ENCODE peak calls at places on chromosomes 2 and 18, in seven cellular contexts. C is HCT116, D is Panc1, H is HL-60, A is spleen, J is GM23338, Y is prostate gland. K is an unnamed sample.

GRCh38 chr2:54454922-54455583 is 1.1 kb upstream of the SPTBN1 start:
- DNase-seq in C (no peak), D (no peak), H (no peak), A (peak; percentile 74), J (peak; percentile 43), Y (peak; percentile 15), K (no peak)

GRCh38 chr18:39389800-39390379 is 1824.3 kb upstream of the CELF4 start:
- DNase-seq in C (no peak), D (no peak), H (no peak), A (no peak), J (peak; percentile 77), Y (no peak), K (no peak)

GRCh38 chr2:216318470-216318869 is 53.8 kb downstream of the MARCHF4 start:
- DNase-seq in C (no peak), D (no peak), H (no peak), A (no peak), J (peak; percentile 51), Y (no peak), K (no peak)

GRCh38 chr2:25772078-25772477 is 98.7 kb upstream of the DTNB start:
- DNase-seq in C (no peak), D (no peak), H (no peak), A (no peak), J (no peak), Y (no peak), K (no peak)

GRCh38 chr2:119647440-119648169 is 31.4 kb upstream of the TMEM177 start:
- DNase-seq in C (no peak), D (no peak), H (peak; percentile 45), A (no peak), J (no peak), Y (no peak), K (no peak)

GRCh38 chr2:207854484-207855386 is 85.0 kb upstream of the FZD5 start:
- DNase-seq in C (no peak), D (no peak), H (no peak), A (no peak), J (no peak), Y (no peak), K (no peak)

GRCh38 chr2:47226124-47227040 is 71.3 kb upstream of the STPG4 start:
- DNase-seq in C (no peak), D (no peak), H (peak; percentile 35), A (no peak), J (no peak), Y (peak; percentile 33), K (no peak)

GRCh38 chr18:13823707-13824395 is at the start of gene MC5R:
- DNase-seq in C (no peak), D (no peak), H (peak; percentile 42), A (peak; percentile 91), J (peak; percentile 82), Y (peak; percentile 30), K (peak; percentile 72)

GRCh38 chr2:25131567-25132295 is 36.6 kb downstream of the POMC start:
- DNase-seq in C (no peak), D (no peak), H (no peak), A (peak; percentile 78), J (peak; percentile 60), Y (no peak), K (peak; percentile 30)

GRCh38 chr18:76345901-76346300 is 149.1 kb downstream of the ZNF516 start:
- DNase-seq in C (no peak), D (no peak), H (no peak), A (no peak), J (no peak), Y (no peak), K (no peak)

GRCh38 chr2:180694445-180695421 is 285.7 kb upstream of the UBE2E3 start:
- DNase-seq in C (no peak), D (no peak), H (no peak), A (no peak), J (no peak), Y (no peak), K (no peak)

GRCh38 chr2:37414470-37414949 is 70.1 kb downstream of the QPCT start:
- DNase-seq in C (peak; percentile 42), D (peak; percentile 64), H (peak; percentile 40), A (no peak), J (peak; percentile 78), Y (no peak), K (no peak)

GRCh38 chr18:38545071-38545470 is 979.5 kb upstream of the CELF4 start:
- DNase-seq in C (no peak), D (no peak), H (peak; percentile 23), A (no peak), J (peak; percentile 82), Y (peak; percentile 8), K (no peak)

GRCh38 chr2:149568138-149568537 is 19.4 kb downstream of the MMADHC start:
- DNase-seq in C (no peak), D (no peak), H (peak; percentile 28), A (no peak), J (no peak), Y (no peak), K (no peak)

GRCh38 chr2:240398711-240399267 is 36.7 kb upstream of the GPC1 start:
- DNase-seq in C (no peak), D (no peak), H (no peak), A (peak; percentile 52), J (no peak), Y (no peak), K (peak; percentile 17)

GRCh38 chr2:168404764-168405163 is 51.3 kb upstream of the CERS6 start:
- DNase-seq in C (no peak), D (no peak), H (no peak), A (no peak), J (no peak), Y (no peak), K (peak; percentile 31)

GRCh38 chr18:61926532-61926931 is 33.7 kb upstream of the RNF152 start:
- DNase-seq in C (no peak), D (no peak), H (no peak), A (no peak), J (no peak), Y (no peak), K (no peak)

GRCh38 chr2:191758420-191759199 is 80.7 kb downstream of the NABP1 start:
- DNase-seq in C (peak; percentile 76), D (peak; percentile 39), H (peak; percentile 77), A (peak; percentile 79), J (peak; percentile 82), Y (no peak), K (peak; percentile 58)

GRCh38 chr2:235569837-235570236 is 76.0 kb downstream of the AGAP1 start:
- DNase-seq in C (no peak), D (no peak), H (no peak), A (no peak), J (no peak), Y (no peak), K (no peak)

GRCh38 chr18:48866028-48866733 is 84.6 kb downstream of the SMAD7 start:
- DNase-seq in C (no peak), D (no peak), H (no peak), A (peak; percentile 41), J (no peak), Y (peak; percentile 46), K (peak; percentile 84)

GRCh38 chr2:12618576-12618975 is 98.2 kb upstream of the TRIB2 start:
- DNase-seq in C (no peak), D (no peak), H (no peak), A (no peak), J (no peak), Y (no peak), K (no peak)

GRCh38 chr2:23220687-23221086 is 164.3 kb upstream of the KLHL29 start:
- DNase-seq in C (no peak), D (no peak), H (no peak), A (no peak), J (no peak), Y (no peak), K (no peak)

GRCh38 chr2:145822892-145823534 is 1303.1 kb upstream of the ZEB2 start:
- DNase-seq in C (no peak), D (no peak), H (no peak), A (no peak), J (no peak), Y (no peak), K (no peak)

GRCh38 chr2:165470351-165470750 is 853 bp downstream of the CSRNP3 start:
- DNase-seq in C (no peak), D (no peak), H (no peak), A (no peak), J (no peak), Y (no peak), K (no peak)

GRCh38 chr2:173572848-173573247 is 218.2 kb downstream of the CDCA7 start:
- DNase-seq in C (no peak), D (no peak), H (no peak), A (no peak), J (no peak), Y (no peak), K (no peak)

GRCh38 chr2:128772671-128773070 is 454.0 kb upstream of the HS6ST1 start:
- DNase-seq in C (no peak), D (no peak), H (no peak), A (peak; percentile 59), J (no peak), Y (no peak), K (no peak)
- TF ChIP-seq POLR2AphosphoS5 in C (no peak), D (no peak), H (no peak), A (no peak), J (no peak), Y (no peak), K (no peak)

DNA sequence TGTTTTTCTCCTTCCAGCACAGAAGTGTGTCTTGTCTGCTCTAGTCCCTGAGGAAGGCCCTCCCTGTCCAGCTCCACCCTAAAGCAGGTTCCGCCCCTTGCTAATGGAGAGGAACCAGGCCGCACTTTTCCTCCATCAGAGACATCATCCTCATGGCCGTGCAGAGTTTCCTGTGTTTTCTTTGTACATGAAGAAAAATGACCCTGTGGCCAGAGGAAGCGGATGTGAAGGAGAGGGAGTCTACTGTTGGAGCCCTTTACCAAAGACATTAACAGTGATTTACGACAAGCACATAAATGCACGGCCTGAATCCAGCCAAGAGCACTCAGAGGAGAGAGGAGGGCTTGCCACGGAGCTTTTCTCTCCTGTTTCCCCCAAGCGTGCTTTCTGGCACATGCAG is 109.5 kb downstream of the RNF144A start:
- DNase-seq in C (no peak), D (no peak), H (no peak), A (peak; percentile 78), J (no peak), Y (no peak), K (no peak)
- TF ChIP-seq POLR2AphosphoS5 in C (no peak), D (no peak), H (no peak), A (peak; percentile 11), J (no peak), Y (no peak), K (no peak)

GRCh38 chr2:59196511-59196910 is 955.4 kb upstream of the FANCL start:
- DNase-seq in C (no peak), D (no peak), H (no peak), A (no peak), J (no peak), Y (no peak), K (no peak)
- TF ChIP-seq POLR2AphosphoS5 in C (no peak), D (no peak), H (no peak), A (no peak), J (no peak), Y (no peak), K (no peak)

DNA sequence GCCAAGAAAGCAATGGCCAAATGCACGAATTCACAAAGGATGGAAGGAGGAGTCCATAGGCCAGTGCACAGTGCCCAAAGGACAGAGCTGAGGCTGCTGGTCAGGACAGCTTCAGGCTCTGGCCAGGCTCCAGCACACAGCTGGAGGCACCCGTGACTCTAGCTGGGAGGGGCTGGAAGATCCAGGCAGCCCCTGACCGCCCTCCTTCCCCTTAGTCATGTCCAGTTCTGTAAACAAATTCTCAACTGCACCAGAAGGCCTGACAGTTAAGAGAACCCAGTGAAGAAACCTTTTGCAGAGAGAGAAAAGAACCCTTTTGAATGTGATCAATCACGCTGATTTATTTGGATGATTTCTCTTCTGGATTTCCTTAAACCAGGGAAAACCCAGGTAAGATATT is 7.7 kb upstream of the YWHAQ start:
- DNase-seq in C (peak; percentile 22), D (peak; percentile 80), H (no peak), A (no peak), J (no peak), Y (peak; percentile 31), K (peak; percentile 53)
- TF ChIP-seq POLR2AphosphoS5 in C (no peak), D (peak; percentile 58), H (no peak), A (peak; percentile 41), J (no peak), Y (peak; percentile 74), K (no peak)

GRCh38 chr18:487371-487770 is 13.1 kb downstream of the COLEC12 start:
- DNase-seq in C (no peak), D (no peak), H (no peak), A (no peak), J (no peak), Y (no peak), K (no peak)
- TF ChIP-seq POLR2AphosphoS5 in C (no peak), D (no peak), H (no peak), A (no peak), J (no peak), Y (no peak), K (no peak)

K was measured in stomach.